ENCODE peak calls at places on chromosomes 12 and 14, in seven cellular contexts. One of them, this sample, is unnamed.

GRCh38 chr12:130879781-130880389 is 8.0 kb downstream of the RAN start:
- DNase-seq in ovary: no peak
- DNase-seq in lung: no peak
- DNase-seq in kidney: no peak
- DNase-seq in BE2C: no peak
- DNase-seq in lower leg skin: no peak
- DNase-seq in fibroblast of pulmonary artery: no peak
- DNase-seq in this sample: no peak

GRCh38 chr12:27272375-27273028 is 28.4 kb downstream of the STK38L start:
- DNase-seq in lower leg skin: no peak
- DNase-seq in BE2C: no peak
- DNase-seq in kidney: no peak
- DNase-seq in lung: no peak
- DNase-seq in ovary: no peak
- DNase-seq in fibroblast of pulmonary artery: peak; percentile 45
- DNase-seq in this sample: no peak

GRCh38 chr12:105921872-105922669 is 216.7 kb downstream of the NUAK1 start:
- DNase-seq in lung: no peak
- DNase-seq in fibroblast of pulmonary artery: peak; percentile 51
- DNase-seq in ovary: no peak
- DNase-seq in BE2C: no peak
- DNase-seq in kidney: no peak
- DNase-seq in lower leg skin: no peak
- DNase-seq in this sample: no peak

GRCh38 chr14:55074662-55075061 is 23.2 kb downstream of the MAPK1IP1L start:
- DNase-seq in ovary: no peak
- DNase-seq in kidney: no peak
- DNase-seq in lung: no peak
- DNase-seq in BE2C: no peak
- DNase-seq in lower leg skin: no peak
- DNase-seq in fibroblast of pulmonary artery: no peak
- DNase-seq in this sample: no peak

GRCh38 chr14:50045039-50045711 is 71.2 kb downstream of the VCPKMT start:
- DNase-seq in BE2C: no peak
- DNase-seq in ovary: peak; percentile 58
- DNase-seq in lower leg skin: peak; percentile 96
- DNase-seq in fibroblast of pulmonary artery: peak; percentile 82
- DNase-seq in kidney: peak; percentile 92
- DNase-seq in lung: peak; percentile 75
- DNase-seq in this sample: no peak

GRCh38 chr14:24441904-24442239 is 704 bp downstream of the SDR39U1 start:
- DNase-seq in ovary: no peak
- DNase-seq in kidney: no peak
- DNase-seq in lung: no peak
- DNase-seq in BE2C: peak; percentile 37
- DNase-seq in lower leg skin: peak; percentile 56
- DNase-seq in fibroblast of pulmonary artery: no peak
- DNase-seq in this sample: no peak

GRCh38 chr12:114168061-114168460 is 201.9 kb upstream of the RBM19 start:
- DNase-seq in kidney: no peak
- DNase-seq in lower leg skin: no peak
- DNase-seq in BE2C: no peak
- DNase-seq in fibroblast of pulmonary artery: peak; percentile 72
- DNase-seq in ovary: no peak
- DNase-seq in lung: no peak
- DNase-seq in this sample: no peak

GRCh38 chr12:92602476-92602875 is 100.3 kb upstream of the PLEKHG7 start:
- DNase-seq in lower leg skin: no peak
- DNase-seq in kidney: no peak
- DNase-seq in fibroblast of pulmonary artery: peak; percentile 97
- DNase-seq in lung: no peak
- DNase-seq in ovary: no peak
- DNase-seq in BE2C: no peak
- DNase-seq in this sample: no peak

GRCh38 chr12:86601550-86602308 is 345.5 kb upstream of the MGAT4C start:
- DNase-seq in lung: no peak
- DNase-seq in lower leg skin: no peak
- DNase-seq in ovary: no peak
- DNase-seq in BE2C: no peak
- DNase-seq in kidney: peak; percentile 56
- DNase-seq in fibroblast of pulmonary artery: no peak
- DNase-seq in this sample: no peak

GRCh38 chr12:1117970-1118563 is 127.0 kb downstream of the ERC1 start:
- DNase-seq in BE2C: peak; percentile 69
- DNase-seq in kidney: no peak
- DNase-seq in lung: peak; percentile 73
- DNase-seq in ovary: peak; percentile 78
- DNase-seq in lower leg skin: peak; percentile 93
- DNase-seq in fibroblast of pulmonary artery: peak; percentile 87
- DNase-seq in this sample: peak; percentile 58

GRCh38 chr14:24092960-24093900 is 881 bp upstream of the PCK2 start:
- DNase-seq in fibroblast of pulmonary artery: no peak
- DNase-seq in BE2C: no peak
- DNase-seq in lower leg skin: no peak
- DNase-seq in ovary: no peak
- DNase-seq in kidney: no peak
- DNase-seq in lung: no peak
- DNase-seq in this sample: no peak

GRCh38 chr14:91365552-91365951 is 52.1 kb downstream of the CCDC88C start:
- DNase-seq in fibroblast of pulmonary artery: no peak
- DNase-seq in ovary: no peak
- DNase-seq in lung: no peak
- DNase-seq in lower leg skin: no peak
- DNase-seq in BE2C: no peak
- DNase-seq in kidney: no peak
- DNase-seq in this sample: no peak

GRCh38 chr14:31556191-31556590 is 5.0 kb upstream of the NUBPL start:
- DNase-seq in kidney: no peak
- DNase-seq in lower leg skin: no peak
- DNase-seq in ovary: no peak
- DNase-seq in lung: no peak
- DNase-seq in fibroblast of pulmonary artery: no peak
- DNase-seq in BE2C: no peak
- DNase-seq in this sample: no peak

GRCh38 chr14:101969480-101969879 is 5.1 kb downstream of the DYNC1H1 start:
- DNase-seq in lower leg skin: no peak
- DNase-seq in BE2C: no peak
- DNase-seq in fibroblast of pulmonary artery: no peak
- DNase-seq in lung: no peak
- DNase-seq in kidney: no peak
- DNase-seq in ovary: no peak
- DNase-seq in this sample: no peak

GRCh38 chr14:66965831-66966230 is 223.4 kb upstream of the GARIN2 start:
- DNase-seq in lower leg skin: no peak
- DNase-seq in ovary: no peak
- DNase-seq in fibroblast of pulmonary artery: no peak
- DNase-seq in BE2C: no peak
- DNase-seq in kidney: no peak
- DNase-seq in lung: no peak
- DNase-seq in this sample: no peak

GRCh38 chr12:7142057-7142644 is 12.0 kb downstream of the CLSTN3 start:
- DNase-seq in fibroblast of pulmonary artery: peak; percentile 65
- DNase-seq in kidney: no peak
- DNase-seq in lower leg skin: no peak
- DNase-seq in BE2C: peak; percentile 80
- DNase-seq in lung: peak; percentile 63
- DNase-seq in ovary: no peak
- DNase-seq in this sample: peak; percentile 79

GRCh38 chr14:97841762-97842161 is 1044.6 kb downstream of the VRK1 start:
- DNase-seq in ovary: no peak
- DNase-seq in lower leg skin: no peak
- DNase-seq in BE2C: no peak
- DNase-seq in kidney: no peak
- DNase-seq in lung: no peak
- DNase-seq in fibroblast of pulmonary artery: no peak
- DNase-seq in this sample: no peak

DNA sequence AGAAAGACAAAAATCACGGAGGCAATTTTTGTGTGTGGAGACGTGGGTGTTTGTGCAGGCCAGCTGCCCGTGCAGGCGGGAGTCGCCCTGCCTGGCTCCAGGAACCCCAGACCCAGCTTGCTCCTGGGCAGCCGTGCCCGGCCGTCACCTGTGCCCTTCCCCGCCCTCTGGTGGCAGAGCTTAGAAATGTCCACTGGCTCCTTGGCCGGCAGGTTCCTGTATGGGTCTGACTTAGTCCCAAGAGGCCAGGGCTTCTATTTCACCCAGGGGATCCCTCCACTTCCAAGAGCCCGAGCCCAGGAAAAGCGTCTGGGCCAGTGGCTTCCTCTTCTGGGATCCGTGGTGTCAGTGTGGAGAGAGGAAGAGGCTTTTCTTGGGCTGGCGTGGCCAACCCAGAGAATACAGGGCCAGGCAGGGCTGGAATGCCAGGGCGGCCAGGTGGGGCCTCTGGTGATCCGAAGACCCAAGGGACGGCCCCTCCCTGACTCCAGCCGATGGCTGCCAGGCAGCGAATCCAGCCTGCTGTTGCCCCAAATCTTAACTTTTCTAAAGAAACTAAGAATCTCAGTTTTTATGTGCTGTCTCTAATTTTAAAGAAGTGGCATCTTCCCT is 120.9 kb downstream of the TMEM132C start:
- DNase-seq in kidney: no peak
- DNase-seq in BE2C: peak; percentile 24
- DNase-seq in lung: peak; percentile 38
- DNase-seq in lower leg skin: peak; percentile 84
- DNase-seq in ovary: peak; percentile 50
- DNase-seq in fibroblast of pulmonary artery: no peak
- DNase-seq in this sample: no peak
- TF ChIP-seq CTCF in kidney: peak; percentile 52
- TF ChIP-seq CTCF in BE2C: peak; percentile 32
- TF ChIP-seq CTCF in lung: no peak
- TF ChIP-seq CTCF in lower leg skin: no peak
- TF ChIP-seq CTCF in ovary: peak; percentile 44
- TF ChIP-seq CTCF in fibroblast of pulmonary artery: no peak
- TF ChIP-seq CTCF in this sample: no peak

GRCh38 chr12:8911606-8912268 is 2.6 kb upstream of the PHC1 start:
- DNase-seq in lung: no peak
- DNase-seq in kidney: no peak
- DNase-seq in ovary: no peak
- DNase-seq in fibroblast of pulmonary artery: no peak
- DNase-seq in lower leg skin: no peak
- DNase-seq in BE2C: no peak
- DNase-seq in this sample: no peak

GRCh38 chr12:8913702-8914032 is 642 bp upstream of the PHC1 start:
- DNase-seq in ovary: no peak
- DNase-seq in lung: no peak
- DNase-seq in kidney: no peak
- DNase-seq in fibroblast of pulmonary artery: no peak
- DNase-seq in lower leg skin: no peak
- DNase-seq in BE2C: no peak
- DNase-seq in this sample: no peak

GRCh38 chr12:8914716-8915526 is 612 bp downstream of the PHC1 start:
- DNase-seq in lower leg skin: peak; percentile 88
- DNase-seq in lung: peak; percentile 59
- DNase-seq in kidney: peak; percentile 87
- DNase-seq in fibroblast of pulmonary artery: peak; percentile 59
- DNase-seq in ovary: peak; percentile 34
- DNase-seq in BE2C: peak; percentile 67
- DNase-seq in this sample: peak; percentile 57

GRCh38 chr12:8909752-8910151 is 4.6 kb upstream of the PHC1 start:
- DNase-seq in lower leg skin: no peak
- DNase-seq in lung: no peak
- DNase-seq in ovary: no peak
- DNase-seq in BE2C: no peak
- DNase-seq in fibroblast of pulmonary artery: no peak
- DNase-seq in kidney: no peak
- DNase-seq in this sample: no peak

DNA sequence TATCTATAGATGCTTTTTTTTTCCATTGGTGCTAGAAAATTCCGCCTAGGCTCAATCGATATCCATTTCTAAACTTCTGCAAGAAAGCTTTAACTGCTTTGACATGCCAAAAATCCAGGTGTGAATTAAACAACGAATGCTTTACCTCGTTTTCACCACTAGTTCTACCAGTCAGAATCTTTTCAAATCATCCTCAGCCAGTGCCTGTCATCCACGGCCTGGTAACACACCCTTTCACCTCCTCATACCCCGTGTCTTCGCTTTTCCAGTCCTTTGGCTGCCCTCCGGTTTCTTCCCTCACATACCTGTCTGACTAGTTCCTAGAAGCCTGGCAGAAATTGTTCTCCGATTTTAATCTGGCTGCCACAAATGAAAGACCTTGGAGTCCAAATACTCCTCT is 1.4 kb upstream of the PHC1 start:
- DNase-seq in lower leg skin: no peak
- DNase-seq in ovary: no peak
- DNase-seq in lung: no peak
- DNase-seq in kidney: no peak
- DNase-seq in fibroblast of pulmonary artery: no peak
- DNase-seq in BE2C: no peak
- DNase-seq in this sample: peak; percentile 7
- TF ChIP-seq CTCF in lower leg skin: no peak
- TF ChIP-seq CTCF in ovary: no peak
- TF ChIP-seq CTCF in lung: no peak
- TF ChIP-seq CTCF in kidney: no peak
- TF ChIP-seq CTCF in fibroblast of pulmonary artery: no peak
- TF ChIP-seq CTCF in BE2C: peak; percentile 12
- TF ChIP-seq CTCF in this sample: peak; percentile 50

GRCh38 chr12:121933522-121934317 is 15.3 kb downstream of the CFAP251 start:
- DNase-seq in BE2C: peak; percentile 31
- DNase-seq in fibroblast of pulmonary artery: peak; percentile 31
- DNase-seq in lower leg skin: no peak
- DNase-seq in kidney: no peak
- DNase-seq in lung: peak; percentile 63
- DNase-seq in ovary: no peak
- DNase-seq in this sample: peak; percentile 10
- TF ChIP-seq CTCF in BE2C: no peak
- TF ChIP-seq CTCF in fibroblast of pulmonary artery: no peak
- TF ChIP-seq CTCF in lower leg skin: no peak
- TF ChIP-seq CTCF in kidney: no peak
- TF ChIP-seq CTCF in lung: no peak
- TF ChIP-seq CTCF in ovary: no peak
- TF ChIP-seq CTCF in this sample: no peak

DNA sequence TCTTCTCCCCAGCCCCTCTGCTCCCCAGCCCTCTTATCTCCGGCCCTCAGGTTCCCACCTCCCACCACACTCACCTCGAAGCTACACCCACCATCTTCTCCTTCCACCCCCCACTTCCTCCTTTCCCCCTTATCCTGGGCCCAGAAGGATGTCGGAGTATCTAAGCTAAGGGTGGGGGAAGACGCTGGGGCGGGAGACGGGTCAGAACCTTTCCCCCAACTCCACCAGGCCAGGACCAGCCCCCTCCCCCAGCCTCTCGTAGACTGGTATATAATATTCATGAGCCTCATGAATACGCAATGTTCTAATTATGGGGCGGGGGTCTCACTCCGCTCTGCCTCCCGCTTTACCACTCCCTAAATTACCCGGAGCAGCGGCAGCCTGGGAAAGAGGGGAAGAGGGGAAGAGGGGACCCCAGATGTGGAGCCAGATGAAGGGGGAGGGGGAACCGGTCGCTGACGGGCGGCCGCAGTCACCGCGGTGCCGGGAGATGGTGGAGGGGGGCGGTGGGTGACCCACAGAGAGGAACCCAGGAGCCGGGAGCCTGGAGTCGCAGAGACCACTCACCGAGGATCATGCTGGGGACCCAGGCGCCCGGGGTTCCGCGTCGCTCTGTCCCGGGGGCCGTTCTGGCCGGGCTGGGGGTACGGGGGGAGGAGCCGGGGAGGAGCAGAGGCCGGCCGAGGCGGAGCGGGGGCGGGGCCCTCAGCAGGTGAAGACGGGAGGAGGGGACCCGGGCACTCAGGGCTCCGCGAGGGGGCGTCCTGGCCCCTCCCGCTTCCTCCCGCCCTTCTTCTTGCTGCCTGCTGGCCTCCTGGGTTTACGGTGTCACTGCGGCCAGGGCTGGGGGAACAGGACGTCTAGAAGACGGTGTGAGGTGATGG is 6.4 kb upstream of the ZNF385A start:
- DNase-seq in lung: no peak
- DNase-seq in kidney: peak; percentile 83
- DNase-seq in fibroblast of pulmonary artery: no peak
- DNase-seq in lower leg skin: peak; percentile 91
- DNase-seq in BE2C: peak; percentile 54
- DNase-seq in ovary: peak; percentile 62
- DNase-seq in this sample: peak; percentile 71
- TF ChIP-seq CTCF in lung: no peak
- TF ChIP-seq CTCF in kidney: no peak
- TF ChIP-seq CTCF in fibroblast of pulmonary artery: no peak
- TF ChIP-seq CTCF in lower leg skin: no peak
- TF ChIP-seq CTCF in BE2C: peak; percentile 29
- TF ChIP-seq CTCF in ovary: no peak
- TF ChIP-seq CTCF in this sample: no peak